ENCODE peak calls at places on chromosomes 3 and 15, in six cellular contexts. X is adrenal gland, R is chondrocyte, P is AG04450, V is cardiac muscle cell, M is astrocyte of the spinal cord. I is an unnamed sample.

GRCh38 chr15:35305906-35306305 is 220.8 kb upstream of the NANOGP8 start:
- DNase-seq in X (no peak), R (no peak), P (peak; percentile 67), V (peak; percentile 18), M (peak; percentile 75), I (no peak)

GRCh38 chr3:129016366-129016724 is 15.2 kb downstream of the EFCC1 start:
- DNase-seq in X (no peak), R (no peak), P (no peak), V (no peak), M (no peak), I (no peak)

GRCh38 chr3:49602877-49603411 is 48.7 kb downstream of the BSN start:
- DNase-seq in X (no peak), R (no peak), P (no peak), V (no peak), M (no peak), I (no peak)

GRCh38 chr3:169118666-169119370 is 544.7 kb downstream of the MECOM start:
- DNase-seq in X (no peak), R (no peak), P (no peak), V (no peak), M (no peak), I (no peak)

GRCh38 chr3:67605377-67605776 is 49.0 kb downstream of the SUCLG2 start:
- DNase-seq in X (peak; percentile 14), R (no peak), P (peak; percentile 50), V (peak; percentile 74), M (peak; percentile 77), I (peak; percentile 48)

GRCh38 chr3:24157106-24157505 is 212.0 kb downstream of the NR1D2 start:
- DNase-seq in X (no peak), R (no peak), P (no peak), V (no peak), M (no peak), I (no peak)

GRCh38 chr3:150599611-150600297 is 3.4 kb upstream of the SELENOT start:
- DNase-seq in X (peak; percentile 62), R (no peak), P (no peak), V (peak; percentile 24), M (peak; percentile 73), I (no peak)

GRCh38 chr3:129911261-129911861 is 17.9 kb upstream of the TMCC1 start:
- DNase-seq in X (no peak), R (no peak), P (no peak), V (no peak), M (no peak), I (no peak)

GRCh38 chr3:30720586-30721313 is 114.3 kb downstream of the TGFBR2 start:
- DNase-seq in X (no peak), R (no peak), P (peak; percentile 89), V (no peak), M (peak; percentile 71), I (peak; percentile 15)

GRCh38 chr15:76939715-76940114 is 8.2 kb downstream of the RCN2 start:
- DNase-seq in X (no peak), R (no peak), P (no peak), V (peak; percentile 20), M (peak; percentile 33), I (no peak)

GRCh38 chr3:77411334-77411733 is 371.4 kb downstream of the ROBO2 start:
- DNase-seq in X (no peak), R (no peak), P (no peak), V (no peak), M (no peak), I (no peak)

GRCh38 chr3:189139631-189140030 is 32.1 kb upstream of the TPRG1 start:
- DNase-seq in X (no peak), R (no peak), P (no peak), V (peak; percentile 13), M (no peak), I (no peak)

GRCh38 chr3:146250449-146251382 is at the start of gene PLSCR4:
- DNase-seq in X (peak; percentile 85), R (no peak), P (peak; percentile 10), V (peak; percentile 97), M (peak; percentile 83), I (peak; percentile 61)

GRCh38 chr3:132218817-132219390 is 98.3 kb upstream of the ACP3 start:
- DNase-seq in X (no peak), R (no peak), P (no peak), V (no peak), M (no peak), I (no peak)

GRCh38 chr15:100810831-100811230 is 68.8 kb upstream of the ALDH1A3 start:
- DNase-seq in X (no peak), R (no peak), P (no peak), V (no peak), M (no peak), I (no peak)

GRCh38 chr3:65526656-65527055 is 512.1 kb downstream of the MAGI1 start:
- DNase-seq in X (no peak), R (no peak), P (no peak), V (no peak), M (no peak), I (no peak)

GRCh38 chr3:195546130-195546560 is 3.0 kb upstream of the PPP1R2 start:
- DNase-seq in X (peak; percentile 94), R (no peak), P (no peak), V (peak; percentile 86), M (peak; percentile 87), I (peak; percentile 52)

GRCh38 chr3:49295489-49296058 is 18.5 kb upstream of the C3orf62 start:
- DNase-seq in X (no peak), R (no peak), P (peak; percentile 10), V (peak; percentile 48), M (peak; percentile 45), I (no peak)

GRCh38 chr3:8286749-8287148 is 214.9 kb upstream of the LMCD1 start:
- DNase-seq in X (no peak), R (no peak), P (no peak), V (no peak), M (no peak), I (no peak)

GRCh38 chr3:8152826-8153418 is 348.7 kb upstream of the LMCD1 start:
- DNase-seq in X (no peak), R (no peak), P (no peak), V (no peak), M (no peak), I (no peak)

GRCh38 chr3:66418432-66419052 is 82.3 kb downstream of the LRIG1 start:
- DNase-seq in X (no peak), R (no peak), P (no peak), V (no peak), M (peak; percentile 75), I (no peak)

GRCh38 chr15:69996842-69997478 is 100.8 kb downstream of the TLE3 start:
- DNase-seq in X (no peak), R (no peak), P (no peak), V (no peak), M (no peak), I (no peak)

GRCh38 chr3:157500232-157500631 is 3.0 kb downstream of the VEPH1 start:
- DNase-seq in X (no peak), R (no peak), P (no peak), V (no peak), M (no peak), I (no peak)

GRCh38 chr15:40959331-40960141 is 6.3 kb downstream of the CHAC1 start:
- DNase-seq in X (no peak), R (no peak), P (no peak), V (no peak), M (no peak), I (no peak)

GRCh38 chr15:40582726-40583246 is 11.3 kb upstream of the KNL1 start:
- DNase-seq in X (peak; percentile 70), R (no peak), P (no peak), V (peak; percentile 38), M (peak; percentile 23), I (no peak)

GRCh38 chr3:16200411-16200810 is 25.9 kb downstream of the GALNT15 start:
- DNase-seq in X (no peak), R (no peak), P (no peak), V (no peak), M (peak; percentile 78), I (no peak)

GRCh38 chr3:28130836-28131235 is 110.6 kb upstream of the CMC1 start:
- DNase-seq in X (no peak), R (no peak), P (no peak), V (no peak), M (no peak), I (no peak)

GRCh38 chr3:19457449-19457848 is 309.1 kb downstream of the KCNH8 start:
- DNase-seq in X (no peak), R (no peak), P (no peak), V (no peak), M (no peak), I (no peak)

DNA sequence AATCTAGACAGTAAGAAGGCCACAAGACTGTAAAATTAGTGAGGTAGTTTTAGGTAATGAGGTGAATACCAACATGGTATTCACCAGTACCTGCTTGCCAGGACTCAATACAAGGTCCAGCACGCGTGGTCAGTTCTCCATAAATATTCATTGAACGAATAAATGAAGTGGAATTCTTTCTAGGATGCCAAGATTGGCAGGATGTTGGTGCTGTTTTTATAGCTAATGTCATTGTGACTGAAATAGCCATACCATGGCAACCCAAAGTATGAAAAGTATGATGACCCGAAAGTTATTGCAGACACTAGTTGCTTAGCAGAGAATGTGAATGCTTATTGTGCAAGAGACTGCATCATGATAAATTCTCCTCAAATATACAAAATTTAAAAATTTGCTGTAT is 307.2 kb downstream of the KCNH8 start:
- DNase-seq in X (no peak), R (no peak), P (no peak), V (no peak), M (no peak), I (no peak)
- TF ChIP-seq CTCF in X (no peak), R (no peak), P (no peak), V (no peak), M (no peak), I (no peak)

DNA sequence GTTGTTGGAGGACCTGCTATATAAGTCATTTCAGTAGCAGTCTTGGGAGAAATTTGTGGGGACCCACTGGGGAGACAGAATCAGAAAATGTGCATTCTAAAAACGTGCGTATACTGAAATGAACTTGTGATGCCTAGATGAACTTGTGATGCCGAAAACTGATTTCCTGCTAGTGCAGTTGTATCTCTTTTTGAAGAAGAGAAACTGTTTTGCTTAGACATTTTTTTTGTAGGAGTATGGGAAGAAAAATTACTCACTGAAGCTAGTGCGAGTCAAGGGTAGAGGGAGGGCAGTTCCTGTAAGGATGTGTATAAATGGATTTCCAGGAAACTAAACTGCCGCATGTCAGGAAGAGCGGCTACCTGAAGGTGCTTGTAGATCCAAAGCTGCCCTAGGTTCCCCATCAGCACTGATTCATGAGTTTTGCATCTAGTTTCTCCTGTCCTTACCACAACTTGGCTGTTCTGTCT is 25.4 kb downstream of the CD200 start:
- DNase-seq in X (no peak), R (no peak), P (no peak), V (no peak), M (no peak), I (no peak)
- TF ChIP-seq CTCF in X (no peak), R (no peak), P (no peak), V (no peak), M (no peak), I (no peak)

DNA sequence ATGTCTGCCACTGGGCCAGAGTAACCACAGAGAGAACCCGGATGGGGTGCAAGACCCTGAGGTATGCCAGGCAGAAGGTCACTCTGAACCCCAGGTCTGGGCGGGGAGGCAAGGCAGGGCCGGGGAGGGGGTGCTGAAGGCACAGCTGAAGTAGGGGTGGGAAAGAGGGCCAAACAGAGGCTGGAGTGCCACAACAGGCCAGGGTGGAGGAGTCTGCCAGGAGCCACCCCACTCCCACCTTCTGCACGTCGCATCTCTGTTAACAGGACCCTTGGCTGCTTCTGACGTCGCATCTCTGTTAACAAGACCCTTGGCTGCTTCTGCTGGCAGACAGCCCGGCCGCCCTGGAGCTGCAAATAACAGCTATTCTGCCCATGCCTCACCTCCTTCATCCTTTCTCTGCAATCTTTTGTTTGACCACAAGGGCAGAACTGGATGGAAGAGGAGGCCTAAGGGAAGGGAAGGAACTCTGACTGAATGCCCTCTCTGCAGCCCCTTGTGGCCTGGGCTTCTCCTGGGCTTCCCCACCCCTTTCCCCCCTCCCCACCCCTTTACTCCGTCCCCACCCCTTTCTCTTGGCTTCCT is 20.6 kb upstream of the FBLN2 start:
- DNase-seq in X (no peak), R (peak; percentile 61), P (no peak), V (peak; percentile 70), M (no peak), I (no peak)
- TF ChIP-seq CTCF in X (no peak), R (peak; percentile 64), P (peak; percentile 43), V (peak; percentile 45), M (peak; percentile 42), I (peak; percentile 34)

GRCh38 chr3:52041118-52041847 is 15.1 kb downstream of the DUSP7 start:
- DNase-seq in X (no peak), R (no peak), P (no peak), V (no peak), M (no peak), I (no peak)
- TF ChIP-seq CTCF in X (no peak), R (peak; percentile 66), P (peak; percentile 44), V (peak; percentile 21), M (peak; percentile 32), I (peak; percentile 13)